ENCODE peak calls at places on chromosomes 1 and 21, in six cellular contexts. K, P, Q, V, E and A are unnamed samples. For H3K36me3, the result is how much of the 10 kb centered on the place peaks cover.

GRCh38 chr1:91916046-91916445 is 30.1 kb upstream of the TGFBR3 start:
- DNase-seq in E (no peak), P (no peak), V (no peak), Q (no peak), K (no peak), A (no peak)

GRCh38 chr1:6350416-6351088 is 43.0 kb downstream of the ACOT7 start:
- DNase-seq in E (no peak), P (peak), K (no peak), V (peak), Q (no peak), A (peak)

GRCh38 chr1:238469146-238469601 is 578.5 kb upstream of the ZP4 start:
- DNase-seq in Q (no peak), E (peak), P (no peak), K (no peak), V (no peak), A (no peak)

GRCh38 chr1:236425031-236425663 is 31.1 kb downstream of the EDARADD start:
- DNase-seq in K (peak), V (no peak), Q (peak), P (no peak), E (no peak), A (no peak)

GRCh38 chr1:114728553-114728952 is 12.0 kb upstream of the NRAS start:
- DNase-seq in E (no peak), V (no peak), Q (no peak), K (no peak), P (no peak), A (no peak)

GRCh38 chr1:118250232-118250631 is 65.2 kb upstream of the SPAG17 start:
- DNase-seq in Q (no peak), K (no peak), V (no peak), P (no peak), E (no peak), A (no peak)

GRCh38 chr1:64495878-64496277 is 25.9 kb downstream of the CACHD1 start:
- DNase-seq in P (no peak), E (no peak), V (no peak), K (no peak), Q (no peak), A (no peak)

GRCh38 chr1:147086129-147086528 is 86.1 kb downstream of the PRKAB2 start:
- DNase-seq in E (no peak), Q (no peak), K (no peak), P (no peak), V (no peak), A (no peak)

GRCh38 chr1:8938232-8939117 is 7.2 kb upstream of the CA6 start:
- DNase-seq in Q (no peak), E (no peak), V (no peak), P (no peak), K (no peak), A (no peak)

GRCh38 chr1:246107516-246108277 is 399.4 kb downstream of the SMYD3 start:
- DNase-seq in P (no peak), V (no peak), K (no peak), Q (no peak), E (peak), A (no peak)

GRCh38 chr1:149881876-149882275 is 17.5 kb upstream of the BOLA1 start:
- DNase-seq in E (no peak), K (no peak), Q (no peak), V (no peak), P (no peak), A (no peak)

GRCh38 chr1:233459470-233459945 is 132.0 kb downstream of the MAP3K21 start:
- DNase-seq in K (no peak), V (no peak), E (no peak), P (no peak), Q (no peak), A (no peak)

GRCh38 chr1:55057270-55057955 is 18.1 kb downstream of the PCSK9 start:
- DNase-seq in E (no peak), K (no peak), Q (no peak), V (no peak), P (no peak), A (no peak)

GRCh38 chr1:48051466-48052126 is 54.4 kb upstream of the TRABD2B start:
- DNase-seq in K (no peak), V (no peak), Q (no peak), E (no peak), P (no peak), A (no peak)

GRCh38 chr1:93552751-93553455 is 105.0 kb downstream of the FNBP1L start:
- DNase-seq in Q (no peak), V (no peak), K (no peak), P (no peak), E (no peak), A (peak)

GRCh38 chr21:29190920-29191319 is 60.5 kb downstream of the MAP3K7CL start:
- DNase-seq in E (no peak), P (no peak), K (no peak), V (no peak), Q (no peak), A (no peak)

GRCh38 chr1:214205053-214205452 is 75.9 kb upstream of the SMYD2 start:
- DNase-seq in V (no peak), K (no peak), Q (no peak), E (no peak), P (no peak), A (no peak)

GRCh38 chr1:119626841-119627240 is 21.2 kb downstream of the ZNF697 start:
- DNase-seq in P (no peak), E (no peak), Q (no peak), K (no peak), V (no peak), A (no peak)

GRCh38 chr1:9230869-9231533 is 3.6 kb upstream of the H6PD start:
- DNase-seq in V (no peak), K (no peak), P (no peak), E (no peak), Q (peak), A (no peak)

GRCh38 chr1:165898837-165899236 is 71.4 kb downstream of the UCK2 start:
- DNase-seq in E (peak), K (no peak), Q (no peak), V (no peak), P (peak), A (peak)

GRCh38 chr1:167430134-167430848 is 88.0 kb downstream of the CD247 start:
- DNase-seq in P (no peak), V (no peak), K (no peak), Q (peak), E (no peak), A (no peak)

GRCh38 chr1:219445864-219446263 is 167.0 kb downstream of the ZC3H11B start:
- DNase-seq in Q (no peak), K (no peak), V (no peak), P (no peak), E (no peak), A (no peak)

GRCh38 chr1:166840309-166841302 is 1.3 kb downstream of the POGK start:
- DNase-seq in P (peak), E (no peak), K (no peak), Q (no peak), V (peak), A (peak)

GRCh38 chr1:59885160-59885832 is 41.3 kb downstream of the CYP2J2 start:
- DNase-seq in P (no peak), K (no peak), Q (peak), V (no peak), E (no peak), A (no peak)

GRCh38 chr1:108598340-108598739 is 38.4 kb downstream of the EEIG2 start:
- DNase-seq in K (no peak), E (no peak), V (no peak), P (no peak), Q (no peak), A (no peak)

GRCh38 chr1:37947364-37947763 is 511 bp upstream of the INPP5B start:
- DNase-seq in V (no peak), E (no peak), P (no peak), K (no peak), Q (peak), A (no peak)

GRCh38 chr1:155166006-155166372 is 7.1 kb downstream of the KRTCAP2 start:
- DNase-seq in E (no peak), Q (no peak), V (no peak), P (no peak), K (no peak), A (no peak)

GRCh38 chr1:27552911-27553420 is 51.0 kb downstream of the AHDC1 start:
- DNase-seq in V (no peak), E (no peak), Q (no peak), K (no peak), P (no peak), A (no peak)

GRCh38 chr1:156146006-156146748 is 7.2 kb upstream of the SEMA4A start:
- DNase-seq in P (peak), E (peak), Q (peak), V (peak), K (peak), A (peak)

GRCh38 chr1:53954128-53954527 is 8.0 kb downstream of the LRRC42 start:
- DNase-seq in P (no peak), K (no peak), V (no peak), Q (no peak), E (no peak), A (no peak)
- H3K36me3 ChIP-seq in P (under half), K (under half), V (under half), Q (under half), E (under half), A (under half)

GRCh38 chr1:163315773-163316374 is 5.9 kb upstream of the NUF2 start:
- DNase-seq in P (no peak), E (no peak), V (no peak), K (peak), Q (peak), A (peak)
- TF ChIP-seq CTCF in P (peak), E (peak), V (peak), K (peak), Q (peak), A (peak)

DNA sequence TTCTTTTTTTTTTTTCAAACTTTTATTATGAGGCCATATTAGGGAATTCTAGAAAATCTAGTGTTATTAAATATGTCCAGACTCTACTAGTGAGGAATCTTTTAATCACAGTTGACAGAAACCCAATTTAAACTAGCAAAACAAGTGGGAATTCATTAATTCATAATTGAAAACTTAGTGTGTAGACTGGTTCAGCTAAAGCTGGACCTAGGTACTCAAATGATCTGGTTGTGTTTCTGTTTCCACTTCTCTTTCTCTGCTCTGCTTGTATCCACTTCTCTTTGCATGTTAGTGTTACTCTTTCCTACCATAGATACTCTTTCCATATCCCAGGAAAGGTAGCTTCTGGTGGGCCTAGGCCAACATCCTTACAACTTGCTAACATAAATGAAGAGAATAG is 81.2 kb upstream of the HIVEP3 start:
- DNase-seq in V (no peak), Q (no peak), K (no peak), P (no peak), E (no peak), A (no peak)
- H3K4me3 ChIP-seq in V (no peak), Q (no peak), K (no peak), P (no peak), E (no peak), A (no peak)

GRCh38 chr1:200602632-200603031 is 17.9 kb downstream of the KIF14 start:
- DNase-seq in V (no peak), Q (no peak), K (no peak), E (no peak), P (no peak), A (no peak)
- H3K36me3 ChIP-seq in V (under half), Q (under half), K (under half), E (under half), P (under half), A (under half)

GRCh38 chr1:34547043-34547674 is 207.7 kb upstream of the GJB5 start:
- DNase-seq in K (no peak), P (no peak), Q (no peak), V (no peak), E (no peak), A (peak)

GRCh38 chr1:34549199-34549598 is 205.6 kb upstream of the GJB5 start:
- DNase-seq in P (no peak), V (peak), Q (no peak), E (no peak), K (no peak), A (peak)
- TF ChIP-seq CTCF in P (no peak), V (peak), Q (peak), E (peak), K (no peak), A (peak)

DNA sequence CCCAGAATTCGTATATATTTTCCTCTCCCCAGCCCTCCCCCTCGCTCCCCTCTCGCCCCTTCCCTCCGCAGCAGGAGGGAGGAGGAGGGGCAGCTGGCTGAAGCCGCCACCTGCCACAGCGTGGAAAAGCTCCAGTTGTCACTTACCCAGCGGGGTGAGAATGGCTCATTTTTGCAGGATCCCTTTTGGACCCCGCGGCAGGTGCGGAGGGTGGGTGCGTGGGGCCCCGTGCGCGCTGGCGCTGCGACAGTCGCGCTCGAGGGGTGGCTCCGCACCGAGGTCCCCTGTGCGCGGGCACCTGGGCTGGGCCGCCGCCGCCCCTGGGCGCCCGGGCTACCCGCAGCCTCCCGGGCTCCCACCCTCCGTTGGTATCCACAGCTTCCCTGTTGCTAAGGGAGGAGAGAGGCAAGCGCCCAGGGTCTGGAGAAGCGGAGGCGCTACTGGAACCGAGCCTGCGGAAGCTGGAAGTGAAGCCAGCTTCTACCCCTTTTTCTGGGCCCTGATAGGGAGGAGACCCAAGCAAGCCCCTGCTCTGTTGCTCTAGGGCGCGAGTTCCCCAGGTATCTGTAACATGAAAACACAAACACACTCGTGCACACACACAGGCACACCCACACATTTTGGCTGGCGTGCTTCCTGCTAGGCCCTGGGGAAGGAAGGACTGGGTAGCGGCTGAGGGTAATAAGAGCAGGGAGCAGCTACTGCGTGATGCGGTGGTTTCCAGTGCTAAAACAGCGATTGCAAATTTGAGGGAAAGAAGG is at the start of gene ERICH3:
- DNase-seq in V (no peak), P (no peak), K (no peak), E (no peak), Q (no peak), A (peak)
- H3K4me3 ChIP-seq in V (peak), P (no peak), K (no peak), E (peak), Q (no peak), A (peak)

GRCh38 chr1:95183952-95184351 is 50.1 kb upstream of the RWDD3 start:
- DNase-seq in P (no peak), Q (no peak), V (no peak), E (no peak), K (no peak), A (no peak)
- H3K36me3 ChIP-seq in P (under half), Q (under half), V (under half), E (under half), K (under half), A (under half)

GRCh38 chr1:116881879-116882520 is 27.7 kb upstream of the PTGFRN start:
- DNase-seq in K (no peak), E (no peak), Q (no peak), P (peak), V (no peak), A (peak)
- TF ChIP-seq CTCF in K (no peak), E (peak), Q (no peak), P (no peak), V (no peak), A (peak)